ENCODE peak calls at places on chromosomes 5 and 9, in nine cellular contexts. H is HTR-8/SVneo; S is HFFc6; N is AG09309; I is T1000; F is AG08395; J is activated T-cell treated with anti-CD3 and anti-CD28 coated beads, Interleukin-2, amount 50 U/mL, for 72 hours; W is fibroblast of lung; G is psoas muscle. C is an unnamed sample.
A peak's percentile ranks its signal among the peaks of the same experiment; 100 is the strongest.

GRCh38 chr5:126335871-126336270 is 87.3 kb upstream of the GRAMD2B start:
- DNase-seq in W (peak; percentile 59), J (no peak), F (peak; percentile 12), G (no peak), S (no peak), H (no peak), N (peak; percentile 11), I (no peak), C (no peak)

GRCh38 chr5:109451161-109451560 is 41.4 kb upstream of the PJA2 start:
- DNase-seq in W (no peak), N (no peak), H (no peak), J (no peak), I (no peak), S (no peak), F (no peak), G (no peak), C (no peak)

GRCh38 chr9:89522261-89522978 is 24.5 kb upstream of the SEMA4D start:
- DNase-seq in G (no peak), I (no peak), F (no peak), H (no peak), W (no peak), S (no peak), N (no peak), J (peak; percentile 81), C (no peak)

GRCh38 chr5:39217365-39218281 is 1.7 kb downstream of the FYB1 start:
- DNase-seq in H (peak; percentile 82), S (peak; percentile 74), W (peak; percentile 85), F (peak; percentile 84), N (peak; percentile 52), I (peak; percentile 68), J (peak; percentile 87), G (peak; percentile 72), C (peak; percentile 42)

GRCh38 chr5:134436523-134437339 is 25.1 kb upstream of the CDKN2AIPNL start:
- DNase-seq in W (peak; percentile 85), G (peak; percentile 84), N (peak; percentile 84), I (peak; percentile 72), J (peak; percentile 75), H (peak; percentile 62), S (peak; percentile 97), F (peak; percentile 77), C (peak; percentile 80)

GRCh38 chr9:134525841-134526797 is 115.5 kb upstream of the COL5A1 start:
- DNase-seq in J (no peak), W (peak; percentile 29), N (no peak), S (peak; percentile 55), G (peak; percentile 61), H (no peak), I (no peak), F (peak; percentile 83), C (no peak)

GRCh38 chr5:178529080-178529479 is 61.1 kb downstream of the COL23A1 start:
- DNase-seq in G (no peak), J (no peak), F (no peak), H (no peak), S (no peak), N (no peak), I (no peak), W (no peak), C (no peak)

GRCh38 chr9:121974421-121974820 is 118.7 kb downstream of the TTLL11 start:
- DNase-seq in J (no peak), N (no peak), W (no peak), I (no peak), F (no peak), G (no peak), H (no peak), S (no peak), C (no peak)

GRCh38 chr9:133706651-133707050 is 31.5 kb downstream of the SARDH start:
- DNase-seq in I (no peak), F (no peak), S (no peak), W (peak; percentile 12), G (no peak), J (no peak), N (no peak), H (no peak), C (no peak)

GRCh38 chr5:134250949-134251348 is 25.1 kb upstream of the PPP2CA start:
- DNase-seq in J (no peak), W (no peak), S (no peak), G (no peak), N (no peak), I (no peak), H (no peak), F (no peak), C (no peak)

GRCh38 chr9:19946446-19947109 is 157.7 kb upstream of the SLC24A2 start:
- DNase-seq in N (no peak), S (peak; percentile 24), F (no peak), W (peak; percentile 58), I (no peak), G (no peak), J (no peak), H (peak; percentile 4), C (no peak)

GRCh38 chr5:122119205-122119604 is 10.1 kb upstream of the ZNF474 start:
- DNase-seq in W (no peak), S (no peak), N (no peak), I (no peak), G (no peak), H (no peak), F (no peak), J (no peak), C (no peak)

GRCh38 chr5:131242728-131243255 is 21.1 kb upstream of the CDC42SE2 start:
- DNase-seq in G (no peak), S (peak; percentile 95), N (peak; percentile 67), F (peak; percentile 69), W (peak; percentile 89), I (peak; percentile 18), H (no peak), J (no peak), C (peak; percentile 77)

GRCh38 chr5:65151632-65152031 is 330.1 kb downstream of the ADAMTS6 start:
- DNase-seq in J (no peak), H (no peak), W (peak; percentile 71), S (no peak), F (peak; percentile 67), G (no peak), N (peak; percentile 46), I (no peak), C (no peak)

C was measured in Caki2.